ENCODE peak calls at places on chromosomes 16 and 17, in nine cellular contexts. One of them, this sample, is unnamed.

GRCh38 chr17:2240541-2240940 is 63.0 kb downstream of the SMG6 start:
- DNase-seq in tibial nerve: no peak
- DNase-seq in ELR: no peak
- DNase-seq in T-helper 9 cell: no peak
- DNase-seq in EL: no peak
- DNase-seq in KG1: no peak
- DNase-seq in RWPE1: no peak
- DNase-seq in activated naive CD4-positive, alpha-beta T cell: no peak
- DNase-seq in naive thymus-derived CD8-positive, alpha-beta T cell: no peak
- DNase-seq in this sample: no peak

GRCh38 chr17:45310380-45311324 is 6.2 kb downstream of the MAP3K14 start:
- DNase-seq in tibial nerve: no peak
- DNase-seq in ELR: no peak
- DNase-seq in T-helper 9 cell: no peak
- DNase-seq in EL: no peak
- DNase-seq in KG1: no peak
- DNase-seq in RWPE1: no peak
- DNase-seq in activated naive CD4-positive, alpha-beta T cell: no peak
- DNase-seq in naive thymus-derived CD8-positive, alpha-beta T cell: no peak
- DNase-seq in this sample: no peak

GRCh38 chr16:2985457-2985856 is 5.2 kb upstream of the PKMYT1 start:
- DNase-seq in tibial nerve: no peak
- DNase-seq in ELR: no peak
- DNase-seq in T-helper 9 cell: no peak
- DNase-seq in EL: no peak
- DNase-seq in KG1: no peak
- DNase-seq in RWPE1: no peak
- DNase-seq in activated naive CD4-positive, alpha-beta T cell: no peak
- DNase-seq in naive thymus-derived CD8-positive, alpha-beta T cell: no peak
- DNase-seq in this sample: no peak

GRCh38 chr17:50218771-50219315 is 17.4 kb upstream of the COL1A1 start:
- DNase-seq in tibial nerve: no peak
- DNase-seq in ELR: peak; percentile 92
- DNase-seq in T-helper 9 cell: no peak
- DNase-seq in EL: peak; percentile 97
- DNase-seq in KG1: no peak
- DNase-seq in RWPE1: no peak
- DNase-seq in activated naive CD4-positive, alpha-beta T cell: no peak
- DNase-seq in naive thymus-derived CD8-positive, alpha-beta T cell: no peak
- DNase-seq in this sample: peak; percentile 84

GRCh38 chr17:72764632-72765041 is 327.9 kb downstream of the SLC39A11 start:
- DNase-seq in tibial nerve: no peak
- DNase-seq in ELR: peak; percentile 34
- DNase-seq in T-helper 9 cell: no peak
- DNase-seq in EL: peak; percentile 43
- DNase-seq in KG1: no peak
- DNase-seq in RWPE1: no peak
- DNase-seq in activated naive CD4-positive, alpha-beta T cell: no peak
- DNase-seq in naive thymus-derived CD8-positive, alpha-beta T cell: no peak
- DNase-seq in this sample: peak; percentile 22

GRCh38 chr17:40190197-40191021 is 13.1 kb downstream of the RAPGEFL1 start:
- DNase-seq in tibial nerve: no peak
- DNase-seq in ELR: peak; percentile 63
- DNase-seq in T-helper 9 cell: peak; percentile 13
- DNase-seq in EL: peak; percentile 29
- DNase-seq in KG1: no peak
- DNase-seq in RWPE1: no peak
- DNase-seq in activated naive CD4-positive, alpha-beta T cell: no peak
- DNase-seq in naive thymus-derived CD8-positive, alpha-beta T cell: peak; percentile 26
- DNase-seq in this sample: no peak

GRCh38 chr17:75109047-75109406 is 742 bp upstream of the ARMC7 start:
- DNase-seq in tibial nerve: no peak
- DNase-seq in ELR: no peak
- DNase-seq in T-helper 9 cell: no peak
- DNase-seq in EL: no peak
- DNase-seq in KG1: no peak
- DNase-seq in RWPE1: no peak
- DNase-seq in activated naive CD4-positive, alpha-beta T cell: no peak
- DNase-seq in naive thymus-derived CD8-positive, alpha-beta T cell: no peak
- DNase-seq in this sample: no peak

GRCh38 chr16:96935-97381 is 18.9 kb downstream of the MPG start:
- DNase-seq in tibial nerve: peak; percentile 90
- DNase-seq in ELR: peak; percentile 91
- DNase-seq in T-helper 9 cell: peak; percentile 88
- DNase-seq in EL: peak; percentile 86
- DNase-seq in KG1: peak; percentile 61
- DNase-seq in RWPE1: peak; percentile 94
- DNase-seq in activated naive CD4-positive, alpha-beta T cell: peak; percentile 70
- DNase-seq in naive thymus-derived CD8-positive, alpha-beta T cell: peak; percentile 85
- DNase-seq in this sample: peak; percentile 73

GRCh38 chr16:21283521-21284289 is 5.6 kb upstream of the CRYM start:
- DNase-seq in tibial nerve: no peak
- DNase-seq in ELR: peak; percentile 43
- DNase-seq in T-helper 9 cell: no peak
- DNase-seq in EL: peak; percentile 48
- DNase-seq in KG1: no peak
- DNase-seq in RWPE1: no peak
- DNase-seq in activated naive CD4-positive, alpha-beta T cell: no peak
- DNase-seq in naive thymus-derived CD8-positive, alpha-beta T cell: no peak
- DNase-seq in this sample: peak; percentile 43

GRCh38 chr17:20032636-20033035 is 23.5 kb downstream of the SPECC1 start:
- DNase-seq in tibial nerve: no peak
- DNase-seq in ELR: no peak
- DNase-seq in T-helper 9 cell: no peak
- DNase-seq in EL: no peak
- DNase-seq in KG1: no peak
- DNase-seq in RWPE1: no peak
- DNase-seq in activated naive CD4-positive, alpha-beta T cell: no peak
- DNase-seq in naive thymus-derived CD8-positive, alpha-beta T cell: no peak
- DNase-seq in this sample: no peak

GRCh38 chr17:41494524-41494923 is 4.8 kb upstream of the KRT36 start:
- DNase-seq in tibial nerve: no peak
- DNase-seq in ELR: peak; percentile 49
- DNase-seq in T-helper 9 cell: no peak
- DNase-seq in EL: peak; percentile 64
- DNase-seq in KG1: no peak
- DNase-seq in RWPE1: peak; percentile 31
- DNase-seq in activated naive CD4-positive, alpha-beta T cell: no peak
- DNase-seq in naive thymus-derived CD8-positive, alpha-beta T cell: no peak
- DNase-seq in this sample: peak; percentile 51

GRCh38 chr16:21962475-21962874 is 9.3 kb downstream of the UQCRC2 start:
- DNase-seq in tibial nerve: no peak
- DNase-seq in ELR: no peak
- DNase-seq in T-helper 9 cell: no peak
- DNase-seq in EL: no peak
- DNase-seq in KG1: no peak
- DNase-seq in RWPE1: no peak
- DNase-seq in activated naive CD4-positive, alpha-beta T cell: no peak
- DNase-seq in naive thymus-derived CD8-positive, alpha-beta T cell: no peak
- DNase-seq in this sample: no peak

GRCh38 chr16:77882359-77882758 is 94.0 kb downstream of the VAT1L start:
- DNase-seq in tibial nerve: no peak
- DNase-seq in ELR: no peak
- DNase-seq in T-helper 9 cell: no peak
- DNase-seq in EL: no peak
- DNase-seq in KG1: no peak
- DNase-seq in RWPE1: no peak
- DNase-seq in activated naive CD4-positive, alpha-beta T cell: no peak
- DNase-seq in naive thymus-derived CD8-positive, alpha-beta T cell: no peak
- DNase-seq in this sample: no peak

GRCh38 chr17:16449121-16449570 is 33.8 kb downstream of the TRPV2 start:
- DNase-seq in tibial nerve: no peak
- DNase-seq in ELR: peak; percentile 62
- DNase-seq in T-helper 9 cell: no peak
- DNase-seq in EL: peak; percentile 40
- DNase-seq in KG1: no peak
- DNase-seq in RWPE1: no peak
- DNase-seq in activated naive CD4-positive, alpha-beta T cell: no peak
- DNase-seq in naive thymus-derived CD8-positive, alpha-beta T cell: no peak
- DNase-seq in this sample: peak; percentile 48